ENCODE peak calls at places on chromosomes 12 and 14, in five cellular contexts. R is T-helper 22 cell; Y is H54; T is activated CD8-positive, alpha-beta memory T cell treated with anti-CD3 and anti-CD28 coated beads, Interleukin-2, amount 10 ng/mL, durations not matched to agents 7 days and 5 days; J is SW480. H is an unnamed sample.

GRCh38 chr14:50831704-50832130 is 755 bp upstream of the NIN start:
- DNase-seq in Y (no peak), R (no peak), T (no peak), J (peak), H (no peak)

GRCh38 chr12:16346931-16347330 is 514 bp upstream of the MGST1 start:
- DNase-seq in J (peak), Y (no peak), T (no peak), R (no peak), H (no peak)

GRCh38 chr14:88554458-88555286 is at the start of gene PTPN21:
- DNase-seq in T (no peak), Y (peak), R (no peak), J (peak), H (no peak)

GRCh38 chr12:51270067-51270846 is at the start of gene SMAGP:
- DNase-seq in R (peak), T (peak), J (peak), Y (peak), H (peak)

GRCh38 chr12:11347810-11348209 is 37.6 kb upstream of the PRB4 start:
- DNase-seq in T (no peak), R (no peak), Y (no peak), J (peak), H (no peak)

GRCh38 chr12:103632554-103633216 is 45.6 kb downstream of the STAB2 start:
- DNase-seq in R (no peak), Y (peak), T (peak), J (peak), H (peak)

GRCh38 chr12:52232233-52232915 is 669 bp upstream of the KRT7 start:
- DNase-seq in T (no peak), R (no peak), Y (no peak), J (no peak), H (no peak)

GRCh38 chr12:26124491-26125450 is at the start of gene BHLHE41:
- DNase-seq in R (no peak), T (no peak), J (peak), Y (no peak), H (peak)

GRCh38 chr14:100755649-100756048 is 29.0 kb downstream of the DLK1 start:
- DNase-seq in R (no peak), Y (no peak), T (no peak), J (peak), H (no peak)

GRCh38 chr14:22847661-22848341 is 11.4 kb downstream of the MMP14 start:
- DNase-seq in J (no peak), R (no peak), Y (no peak), T (no peak), H (no peak)

GRCh38 chr14:31930493-31931225 is 146.4 kb upstream of the ARHGAP5 start:
- DNase-seq in J (no peak), T (no peak), Y (no peak), R (no peak), H (no peak)

GRCh38 chr12:67074072-67074471 is 195.1 kb upstream of the CAND1 start:
- DNase-seq in Y (no peak), T (no peak), R (no peak), J (no peak), H (no peak)

GRCh38 chr12:59403259-59403932 is 192.4 kb upstream of the SLC16A7 start:
- DNase-seq in J (peak), T (no peak), R (no peak), Y (peak), H (peak)

GRCh38 chr14:105945891-105946290 is 419.5 kb downstream of the TMEM121 start:
- DNase-seq in J (peak), T (peak), R (no peak), Y (no peak), H (no peak)